ENCODE peak calls at places on chromosomes 16 and 17, in seven cellular contexts. T, P, M, N, X, E and Q are unnamed samples.

GRCh38 chr16:68361485-68361884 is 50.7 kb downstream of the PRMT7 start:
- DNase-seq in T (no peak), P (no peak), M (no peak), N (no peak), X (no peak), E (no peak), Q (no peak)

GRCh38 chr16:3328643-3329042 is 23.3 kb downstream of the ZNF75A start:
- DNase-seq in T (no peak), P (no peak), M (no peak), N (no peak), X (no peak), E (no peak), Q (no peak)

GRCh38 chr17:79434215-79434614 is 176.6 kb downstream of the RBFOX3 start:
- DNase-seq in T (no peak), P (no peak), M (no peak), N (no peak), X (no peak), E (no peak), Q (no peak)

GRCh38 chr17:77374170-77374936 is 233.6 kb downstream of the SEC14L1 start:
- DNase-seq in T (no peak), P (peak), M (peak), N (peak), X (peak), E (peak), Q (peak)

GRCh38 chr17:81108220-81108619 is 57.1 kb upstream of the PVALEF start:
- DNase-seq in T (no peak), P (no peak), M (no peak), N (no peak), X (no peak), E (no peak), Q (no peak)

GRCh38 chr17:82832411-82832810 is 7.4 kb downstream of the ZNF750 start:
- DNase-seq in T (no peak), P (no peak), M (no peak), N (no peak), X (no peak), E (no peak), Q (no peak)

GRCh38 chr17:70105154-70105553 is 30.1 kb downstream of the KCNJ16 start:
- DNase-seq in T (no peak), P (no peak), M (no peak), N (no peak), X (no peak), E (no peak), Q (no peak)

GRCh38 chr16:81623365-81624102 is 155.6 kb upstream of the PLCG2 start:
- DNase-seq in T (peak), P (peak), M (no peak), N (no peak), X (peak), E (peak), Q (no peak)

GRCh38 chr16:59881366-59881765 is 1147.2 kb upstream of the GOT2 start:
- DNase-seq in T (no peak), P (no peak), M (no peak), N (no peak), X (no peak), E (no peak), Q (no peak)

GRCh38 chr17:44069974-44070454 is 521 bp upstream of the G6PC3 start:
- DNase-seq in T (peak), P (peak), M (peak), N (no peak), X (no peak), E (no peak), Q (no peak)

GRCh38 chr17:42850964-42851363 is at the start of gene AOC3:
- DNase-seq in T (no peak), P (no peak), M (no peak), N (no peak), X (no peak), E (no peak), Q (no peak)

GRCh38 chr16:12625068-12625467 is 178.6 kb downstream of the CPPED1 start:
- DNase-seq in T (no peak), P (no peak), M (no peak), N (no peak), X (no peak), E (no peak), Q (no peak)

GRCh38 chr17:78400581-78401240 is 22.3 kb downstream of the PGS1 start:
- DNase-seq in T (no peak), P (no peak), M (no peak), N (no peak), X (no peak), E (no peak), Q (no peak)

GRCh38 chr16:80027007-80027965 is 426.7 kb upstream of the MAF start:
- DNase-seq in T (peak), P (peak), M (peak), N (peak), X (peak), E (peak), Q (no peak)